ENCODE peak calls at places on chromosome 11, in eight cellular contexts. H, Y, J, N, B, S, E and K are unnamed samples.

GRCh38 chr11:77734890-77735289 is 85.6 kb downstream of the RSF1 start:
- DNase-seq in J (no peak), S (no peak), B (no peak), E (no peak), Y (no peak), N (no peak), H (no peak), K (no peak)

GRCh38 chr11:67415501-67416304 is at the start of gene CARNS1:
- DNase-seq in S (no peak), H (no peak), J (no peak), N (no peak), B (no peak), Y (peak), E (no peak), K (no peak)

GRCh38 chr11:70860855-70861254 is 391.5 kb downstream of the SHANK2 start:
- DNase-seq in N (no peak), J (peak), E (no peak), B (no peak), Y (no peak), S (no peak), H (no peak), K (no peak)

GRCh38 chr11:76148207-76148606 is 58.1 kb downstream of the WNT11 start:
- DNase-seq in S (no peak), B (no peak), J (no peak), E (no peak), H (no peak), Y (no peak), N (no peak), K (no peak)

GRCh38 chr11:68916439-68916838 is 12.7 kb downstream of the IGHMBP2 start:
- DNase-seq in Y (no peak), N (no peak), H (no peak), S (no peak), E (no peak), B (no peak), J (no peak), K (no peak)

GRCh38 chr11:64686466-64687175 is 36.4 kb downstream of the NRXN2 start:
- DNase-seq in N (no peak), E (peak), S (no peak), J (no peak), B (no peak), H (no peak), Y (no peak), K (no peak)

GRCh38 chr11:121514401-121514981 is 61.7 kb upstream of the SORL1-AS1 start:
- DNase-seq in N (no peak), H (no peak), B (no peak), E (no peak), Y (no peak), J (no peak), S (no peak), K (no peak)

GRCh38 chr11:6249822-6250555 is 9.6 kb upstream of the CCKBR start:
- DNase-seq in B (no peak), H (no peak), E (peak), S (peak), Y (peak), J (peak), N (peak), K (peak)

GRCh38 chr11:13786688-13787087 is 118.2 kb downstream of the FAR1 start:
- DNase-seq in J (no peak), Y (no peak), B (no peak), N (no peak), H (no peak), S (no peak), E (no peak), K (no peak)

GRCh38 chr11:130514316-130514715 is 65.9 kb downstream of the ADAMTS15 start:
- DNase-seq in B (no peak), Y (no peak), N (no peak), E (peak), H (no peak), S (peak), J (peak), K (no peak)

GRCh38 chr11:22521226-22521625 is 104.4 kb downstream of the FANCF start:
- DNase-seq in Y (no peak), B (no peak), N (no peak), J (peak), S (peak), H (no peak), E (peak), K (no peak)

GRCh38 chr11:119875841-119876600 is 147.0 kb upstream of the NECTIN1 start:
- DNase-seq in E (no peak), J (no peak), S (no peak), N (peak), Y (no peak), H (no peak), B (no peak), K (no peak)

GRCh38 chr11:33891714-33892327 is at the start of gene LMO2:
- DNase-seq in B (no peak), S (no peak), E (no peak), H (no peak), J (no peak), N (no peak), Y (no peak), K (no peak)

GRCh38 chr11:125886997-125887372 is 483 bp upstream of the HYLS1 start:
- DNase-seq in Y (peak), N (peak), E (no peak), S (peak), B (no peak), J (peak), H (no peak), K (peak)